ENCODE peak calls at places on chromosomes 12 and 14, in seven cellular contexts. Z, E, X, R, Y, J and O are unnamed samples. For H3K9me2, the result is how much of the 10 kb centered on the place peaks cover.

GRCh38 chr14:55837467-55837866 is 257.5 kb downstream of the KTN1 start:
- DNase-seq in Z (no peak), E (no peak), X (no peak), R (no peak), Y (no peak), J (no peak), O (no peak)

GRCh38 chr14:61343991-61344405 is 22.6 kb downstream of the PRKCH start:
- DNase-seq in Z (no peak), E (no peak), X (no peak), R (no peak), Y (no peak), J (no peak), O (no peak)

GRCh38 chr12:95412826-95413311 is 61.1 kb upstream of the METAP2 start:
- DNase-seq in Z (peak), E (peak), X (peak), R (no peak), Y (peak), J (no peak), O (no peak)

GRCh38 chr12:57161491-57161890 is 14.1 kb upstream of the LRP1-AS start:
- DNase-seq in Z (no peak), E (peak), X (no peak), R (no peak), Y (no peak), J (no peak), O (no peak)

GRCh38 chr12:79933580-79934264 is 1.2 kb downstream of the PPP1R12A start:
- DNase-seq in Z (no peak), E (peak), X (peak), R (no peak), Y (no peak), J (peak), O (no peak)

GRCh38 chr14:32606297-32606696 is 277.2 kb downstream of the AKAP6 start:
- DNase-seq in Z (no peak), E (no peak), X (peak), R (no peak), Y (no peak), J (no peak), O (no peak)

GRCh38 chr12:110934093-110934852 is 13.9 kb upstream of the MYL2 start:
- DNase-seq in Z (peak), E (peak), X (peak), R (peak), Y (peak), J (no peak), O (peak)

GRCh38 chr14:63727736-63728728 is at the start of gene SGPP1:
- DNase-seq in Z (peak), E (peak), X (peak), R (peak), Y (peak), J (peak), O (peak)

GRCh38 chr12:96350982-96351381 is 49.3 kb downstream of the CDK17 start:
- DNase-seq in Z (no peak), E (peak), X (no peak), R (no peak), Y (no peak), J (no peak), O (no peak)

GRCh38 chr14:68659021-68659931 is 133.6 kb downstream of the ZFP36L1 start:
- DNase-seq in Z (no peak), E (peak), X (no peak), R (peak), Y (no peak), J (no peak), O (no peak)

GRCh38 chr14:105346880-105347586 is 32.5 kb downstream of the PACS2 start:
- DNase-seq in Z (no peak), E (no peak), X (no peak), R (no peak), Y (no peak), J (no peak), O (no peak)

GRCh38 chr12:71392521-71393145 is 47.0 kb upstream of the LGR5 start:
- DNase-seq in Z (peak), E (peak), X (peak), R (peak), Y (peak), J (peak), O (peak)

GRCh38 chr12:56955631-56956256 is 1.7 kb downstream of the RDH16 start:
- DNase-seq in Z (no peak), E (peak), X (peak), R (no peak), Y (no peak), J (no peak), O (no peak)

GRCh38 chr12:120742207-120742536 is 16.5 kb downstream of the ACADS start:
- DNase-seq in Z (no peak), E (no peak), X (no peak), R (no peak), Y (no peak), J (no peak), O (no peak)

GRCh38 chr12:124024263-124024678 is 51.3 kb downstream of the ZNF664 start:
- DNase-seq in Z (no peak), E (peak), X (peak), R (peak), Y (no peak), J (no peak), O (no peak)

GRCh38 chr12:57343703-57344378 is 87.0 kb downstream of the R3HDM2 start:
- DNase-seq in Z (no peak), E (no peak), X (no peak), R (no peak), Y (no peak), J (no peak), O (no peak)

GRCh38 chr12:76790564-76791552 is 26.9 kb downstream of the ZDHHC17 start:
- DNase-seq in Z (peak), E (peak), X (peak), R (no peak), Y (peak), J (peak), O (peak)

GRCh38 chr12:116609236-116609635 is 50.1 kb downstream of the MAP1LC3B2 start:
- DNase-seq in Z (no peak), E (peak), X (no peak), R (no peak), Y (no peak), J (no peak), O (no peak)

GRCh38 chr12:132182711-132183365 is 38.6 kb downstream of the NOC4L start:
- DNase-seq in Z (no peak), E (no peak), X (no peak), R (no peak), Y (no peak), J (no peak), O (no peak)

GRCh38 chr14:68626386-68626785 is 166.5 kb downstream of the ZFP36L1 start:
- DNase-seq in Z (no peak), E (peak), X (no peak), R (no peak), Y (no peak), J (no peak), O (no peak)

GRCh38 chr12:130949806-130950205 is 3.9 kb upstream of the ADGRD1 start:
- DNase-seq in Z (no peak), E (no peak), X (no peak), R (no peak), Y (no peak), J (no peak), O (no peak)

GRCh38 chr14:32404784-32405573 is 75.9 kb downstream of the AKAP6 start:
- DNase-seq in Z (no peak), E (no peak), X (no peak), R (no peak), Y (no peak), J (no peak), O (no peak)

GRCh38 chr12:6193853-6194815 is 6.1 kb upstream of the CD9 start:
- DNase-seq in Z (no peak), E (no peak), X (no peak), R (peak), Y (peak), J (peak), O (peak)

GRCh38 chr12:123270380-123271181 is 1.1 kb downstream of the CDK2AP1 start:
- DNase-seq in Z (no peak), E (peak), X (no peak), R (peak), Y (peak), J (no peak), O (peak)

GRCh38 chr14:31197671-31198070 is 9.9 kb downstream of the HECTD1 start:
- DNase-seq in Z (no peak), E (no peak), X (no peak), R (no peak), Y (no peak), J (no peak), O (no peak)

GRCh38 chr12:90652280-90652679 is 302.7 kb downstream of the CCER1 start:
- DNase-seq in Z (no peak), E (no peak), X (peak), R (no peak), Y (no peak), J (no peak), O (peak)

GRCh38 chr12:6603095-6603567 is 4.0 kb downstream of the CHD4 start:
- DNase-seq in Z (no peak), E (peak), X (no peak), R (no peak), Y (no peak), J (peak), O (no peak)

GRCh38 chr14:103243764-103244737 is 90.0 kb upstream of the EIF5 start:
- DNase-seq in Z (no peak), E (no peak), X (no peak), R (no peak), Y (peak), J (no peak), O (no peak)

GRCh38 chr14:29144598-29144997 is 378.0 kb downstream of the FOXG1 start:
- DNase-seq in Z (no peak), E (peak), X (peak), R (no peak), Y (no peak), J (no peak), O (no peak)

GRCh38 chr12:80553316-80553715 is 109.3 kb downstream of the PTPRQ start:
- DNase-seq in Z (peak), E (peak), X (peak), R (no peak), Y (peak), J (no peak), O (no peak)

GRCh38 chr14:50875359-50876090 is 3.7 kb downstream of the ABHD12B start:
- DNase-seq in Z (no peak), E (peak), X (no peak), R (no peak), Y (no peak), J (peak), O (no peak)

GRCh38 chr12:10211101-10211974 is 1.3 kb upstream of the GABARAPL1 start:
- DNase-seq in Z (no peak), E (no peak), X (no peak), R (no peak), Y (peak), J (no peak), O (peak)

DNA sequence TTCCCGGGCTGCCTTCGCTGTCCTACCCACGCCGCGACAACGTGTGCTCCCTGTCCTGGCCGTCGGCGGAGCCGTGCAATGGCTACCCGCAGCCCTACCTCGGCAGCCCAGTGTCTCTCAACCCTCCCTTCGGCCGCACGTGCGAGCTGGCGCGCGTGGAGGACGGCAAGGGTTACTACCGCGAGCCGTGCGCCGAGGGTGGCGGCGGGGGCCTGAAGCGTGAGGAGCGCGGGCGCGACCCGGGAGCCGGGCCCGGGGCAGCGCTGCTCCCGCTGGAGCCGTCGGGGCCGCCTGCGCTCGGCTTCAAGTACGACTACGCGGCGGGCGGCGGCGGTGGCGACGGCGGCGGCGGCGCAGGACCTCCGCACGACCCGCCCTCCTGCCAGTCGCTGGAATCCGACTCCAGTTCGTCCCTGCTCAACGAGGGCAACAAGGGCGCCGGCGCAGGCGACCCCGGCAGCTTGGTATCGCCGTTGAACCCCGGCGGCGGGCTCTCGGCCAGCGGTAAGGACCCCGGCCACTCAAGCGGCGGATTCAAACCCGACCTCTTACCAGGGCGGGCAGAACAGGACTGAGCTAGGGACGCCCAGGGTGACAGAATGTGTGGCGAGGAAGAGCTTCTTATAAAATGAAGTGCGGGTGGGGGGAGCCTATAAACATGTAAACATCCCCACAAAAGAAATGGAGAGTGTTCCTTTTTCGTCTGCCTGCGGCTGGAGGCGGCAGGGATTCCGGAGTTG is 503 bp downstream of the HOXC12 start:
- DNase-seq in Z (no peak), E (no peak), X (no peak), R (no peak), Y (no peak), J (no peak), O (peak)
- TF ChIP-seq EZH2 in Z (no peak), E (no peak), X (no peak), R (no peak), Y (peak), J (no peak), O (peak)

GRCh38 chr12:27982951-27983350 is 10.4 kb upstream of the PTHLH start:
- DNase-seq in Z (no peak), E (peak), X (peak), R (no peak), Y (no peak), J (no peak), O (no peak)

GRCh38 chr12:27987311-27987710 is 14.8 kb upstream of the PTHLH start:
- DNase-seq in Z (no peak), E (no peak), X (no peak), R (no peak), Y (no peak), J (no peak), O (no peak)

GRCh38 chr12:27982380-27982779 is 9.8 kb upstream of the PTHLH start:
- DNase-seq in Z (no peak), E (peak), X (peak), R (no peak), Y (no peak), J (no peak), O (no peak)

GRCh38 chr12:27981874-27982273 is 9.3 kb upstream of the PTHLH start:
- DNase-seq in Z (no peak), E (peak), X (peak), R (no peak), Y (no peak), J (no peak), O (no peak)

GRCh38 chr12:27984275-27984674 is 11.7 kb upstream of the PTHLH start:
- DNase-seq in Z (no peak), E (peak), X (peak), R (peak), Y (no peak), J (no peak), O (no peak)
- H3K27ac ChIP-seq in Z (no peak), E (peak), X (peak), R (no peak), Y (no peak), J (no peak), O (no peak)

DNA sequence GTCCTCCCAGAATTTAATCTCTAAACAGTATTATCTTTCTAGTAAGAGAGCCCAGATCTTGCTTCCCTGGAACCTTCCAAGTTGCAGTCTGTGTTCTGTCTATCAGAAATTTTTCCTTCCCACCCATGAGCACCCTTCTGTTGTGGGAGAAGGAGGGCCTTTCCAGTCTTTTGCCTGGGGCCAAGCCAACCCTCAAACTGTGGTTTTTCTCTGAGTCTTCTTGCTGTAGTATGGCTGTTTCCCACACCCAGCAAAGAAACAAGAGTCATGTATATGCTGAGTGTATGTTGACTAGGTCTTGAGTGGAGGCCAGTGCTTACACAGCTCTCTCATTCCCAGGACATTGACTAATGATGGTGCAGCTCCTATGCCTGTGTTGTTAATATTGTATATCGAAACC is 104.5 kb downstream of the TGFB3 start:
- DNase-seq in Z (no peak), E (peak), X (peak), R (no peak), Y (no peak), J (no peak), O (no peak)
- H3K9me2 ChIP-seq in Z (under half), E (under half), X (under half), R (under half), Y (under half), J (under half), O (under half)

DNA sequence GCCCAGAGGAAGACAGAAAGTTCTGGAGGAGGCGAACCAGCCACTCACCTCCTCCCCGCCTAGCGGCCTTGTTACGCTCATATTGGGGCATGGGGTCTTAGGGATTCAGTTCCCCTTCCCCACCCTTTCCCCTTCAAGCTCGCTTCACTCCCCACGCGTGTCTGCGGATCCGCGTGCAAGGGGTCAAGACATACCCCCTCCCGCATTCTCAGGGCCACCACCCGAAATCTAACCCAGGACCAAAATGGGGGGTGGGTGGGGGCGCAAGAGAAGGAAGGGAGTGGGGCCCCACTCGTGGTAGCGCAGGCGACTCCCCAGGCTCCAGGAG is 576 bp upstream of the RFX4 start:
- DNase-seq in Z (no peak), E (no peak), X (no peak), R (no peak), Y (no peak), J (no peak), O (no peak)
- TF ChIP-seq EZH2 in Z (no peak), E (no peak), X (no peak), R (no peak), Y (no peak), J (no peak), O (peak)

DNA sequence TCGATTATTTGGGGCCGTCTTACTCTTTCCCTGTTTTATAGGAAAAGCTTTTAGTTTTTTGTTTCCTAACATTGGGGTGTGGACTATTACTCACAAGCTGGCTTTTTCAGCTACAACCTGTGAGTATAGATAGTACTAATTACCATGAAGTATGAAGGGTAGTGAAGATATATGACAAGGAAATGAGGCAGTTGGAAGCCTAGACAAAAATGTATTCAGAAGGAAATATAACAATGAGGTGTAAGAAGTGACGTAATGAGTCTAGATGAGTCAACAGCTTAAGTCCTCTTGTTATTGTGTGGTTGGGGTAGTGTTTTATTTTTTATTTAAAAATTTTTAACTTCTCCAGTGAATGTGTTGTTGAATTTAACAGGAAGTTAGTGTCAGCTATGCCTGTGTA is 804.5 kb downstream of the NRXN3 start:
- DNase-seq in Z (no peak), E (peak), X (peak), R (no peak), Y (no peak), J (no peak), O (no peak)
- H3K27ac ChIP-seq in Z (no peak), E (no peak), X (no peak), R (peak), Y (no peak), J (no peak), O (no peak)

DNA sequence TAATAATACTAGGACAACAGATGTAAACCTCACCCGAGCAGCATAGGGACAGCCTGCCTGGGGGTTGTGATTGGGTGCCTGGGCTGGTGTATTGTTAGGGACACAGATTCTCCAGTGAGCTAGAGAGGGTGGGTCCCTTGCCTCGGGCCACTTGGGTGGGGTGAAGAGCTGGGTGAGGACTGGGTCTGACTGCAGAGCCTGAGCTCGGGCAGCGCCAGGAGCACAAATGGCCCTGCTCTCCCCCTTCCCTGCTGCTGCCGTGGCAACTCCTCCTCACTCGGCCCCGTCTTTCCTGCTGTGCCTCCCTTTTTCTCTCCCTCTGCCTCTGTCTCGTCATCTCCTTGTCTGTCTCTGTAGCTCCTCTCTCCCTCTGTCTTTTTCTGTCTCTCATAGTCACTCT is 115.4 kb downstream of the GLT1D1 start:
- DNase-seq in Z (no peak), E (no peak), X (no peak), R (no peak), Y (no peak), J (no peak), O (no peak)
- H3K9me2 ChIP-seq in Z (under half), E (under half), X (under half), R (under half), Y (under half), J (under half), O (under half)

GRCh38 chr14:36647417-36647826 is 14.2 kb upstream of the PAX9 start:
- DNase-seq in Z (no peak), E (no peak), X (no peak), R (no peak), Y (no peak), J (no peak), O (peak)
- TF ChIP-seq EZH2 in Z (no peak), E (no peak), X (no peak), R (no peak), Y (peak), J (no peak), O (no peak)